ENCODE peak calls at places on chromosomes 1 and 21, in four cellular contexts. H is GM23248, U is MM.1S, S is OCI-LY7. K is an unnamed sample.

GRCh38 chr1:73765551-73766233 is 432.3 kb downstream of the LRRIQ3 start:
- DNase-seq in H (no peak), U (no peak), S (no peak), K (no peak)

GRCh38 chr1:9595156-9595967 is 6.7 kb downstream of the TMEM201 start:
- DNase-seq in H (no peak), U (no peak), S (no peak), K (no peak)

GRCh38 chr21:44728716-44729115 is 17.3 kb upstream of the TSPEAR start:
- DNase-seq in H (no peak), U (no peak), S (no peak), K (no peak)

GRCh38 chr1:42933060-42933586 is 25.5 kb downstream of the SLC2A1 start:
- DNase-seq in H (no peak), U (no peak), S (no peak), K (no peak)

GRCh38 chr1:33390550-33390949 is 40.3 kb downstream of the PHC2 start:
- DNase-seq in H (peak; percentile 55), U (no peak), S (no peak), K (no peak)

GRCh38 chr21:14095021-14095420 is 115.7 kb downstream of the LIPI start:
- DNase-seq in H (no peak), U (no peak), S (no peak), K (peak; percentile 71)

GRCh38 chr1:15303912-15304311 is 56.9 kb downstream of the FHAD1 start:
- DNase-seq in H (no peak), U (no peak), S (no peak), K (no peak)

GRCh38 chr1:117060441-117061317 is 553 bp downstream of the TTF2 start:
- DNase-seq in H (peak; percentile 62), U (peak; percentile 39), S (peak; percentile 34), K (no peak)

GRCh38 chr1:146012703-146013565 is 8.6 kb downstream of the HJV start:
- DNase-seq in H (peak; percentile 93), U (peak; percentile 81), S (peak; percentile 76), K (peak; percentile 66)

GRCh38 chr1:201904579-201904978 is 15.9 kb downstream of the SHISA4 start:
- DNase-seq in H (peak; percentile 86), U (no peak), S (no peak), K (peak; percentile 50)

GRCh38 chr21:41361786-41362604 is at the start of gene MX2:
- DNase-seq in H (peak; percentile 86), U (peak; percentile 89), S (peak; percentile 35), K (no peak)

GRCh38 chr1:113247355-113247754 is 143.0 kb upstream of the MAGI3 start:
- DNase-seq in H (no peak), U (no peak), S (no peak), K (no peak)

GRCh38 chr1:6673816-6674398 is 27.7 kb downstream of the DNAJC11 start:
- DNase-seq in H (no peak), U (peak; percentile 81), S (no peak), K (no peak)

GRCh38 chr21:31334648-31335121 is 9.4 kb downstream of the TIAM1 start:
- DNase-seq in H (no peak), U (no peak), S (no peak), K (no peak)

GRCh38 chr21:38788275-38788911 is 17.3 kb upstream of the ETS2 start:
- DNase-seq in H (peak; percentile 37), U (no peak), S (no peak), K (no peak)

GRCh38 chr1:27102707-27103468 is 52.0 kb downstream of the SLC9A1 start:
- DNase-seq in H (peak; percentile 72), U (peak; percentile 58), S (peak; percentile 70), K (peak; percentile 84)

GRCh38 chr1:234617135-234617985 is 7.4 kb upstream of the IRF2BP2 start:
- DNase-seq in H (peak; percentile 71), U (no peak), S (no peak), K (no peak)

GRCh38 chr1:110336300-110337039 is 2.7 kb upstream of the RBM15 start:
- DNase-seq in H (peak; percentile 32), U (no peak), S (no peak), K (no peak)

GRCh38 chr1:215052256-215052655 is 30.3 kb upstream of the KCNK2 start:
- DNase-seq in H (no peak), U (no peak), S (no peak), K (no peak)
- H3K4me1 ChIP-seq in H (peaks cover 45% of the 10 kb centered on the region), U (no peaks in the 10 kb centered on the region), S (no peaks in the 10 kb centered on the region), K (no peaks in the 10 kb centered on the region)

DNA sequence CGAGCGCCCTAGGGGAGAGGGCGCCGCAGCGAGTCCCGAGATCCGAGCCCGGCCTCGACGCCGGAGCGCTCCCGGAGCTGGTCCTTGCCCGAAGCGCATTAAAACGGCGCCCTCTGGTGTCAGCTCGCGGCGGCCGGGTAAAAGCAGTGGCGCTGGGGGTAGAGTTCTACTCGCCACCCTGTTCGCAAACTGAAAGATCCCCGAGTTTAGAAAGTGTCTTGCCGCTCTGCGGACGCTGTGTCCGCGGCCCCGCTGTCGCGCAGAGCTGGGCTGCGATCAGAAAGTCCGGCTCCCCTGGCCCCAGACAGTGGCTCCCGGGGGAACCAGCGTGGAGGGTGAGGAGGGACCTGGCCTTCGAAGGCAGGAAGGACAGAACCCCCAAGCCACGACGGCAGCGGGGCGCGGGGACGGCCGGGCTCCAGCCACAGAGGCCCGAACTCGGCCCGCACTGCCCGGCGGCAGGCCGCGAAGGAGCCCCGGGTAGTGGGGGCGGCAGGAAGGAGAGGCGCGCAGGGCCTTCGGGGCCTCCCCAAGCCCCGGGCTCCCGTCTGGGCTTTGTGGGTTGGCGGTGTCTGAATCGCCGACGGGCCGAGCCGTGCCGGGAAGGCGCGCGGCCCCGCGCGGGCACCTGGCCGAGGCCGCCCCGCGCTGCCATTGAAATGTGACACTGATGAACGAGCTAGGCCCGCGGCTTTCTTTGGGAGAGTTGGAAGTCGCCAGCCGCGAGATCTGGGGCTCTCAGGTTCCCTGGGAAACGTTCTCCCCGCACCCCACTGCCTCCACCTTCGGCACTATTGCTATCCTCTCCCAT is 39.1 kb upstream of the NFIA start:
- DNase-seq in H (peak; percentile 85), U (peak; percentile 85), S (no peak), K (peak; percentile 90)
- TF ChIP-seq EZH2phosphoT487 in H (no peak), U (no peak), S (no peak), K (peak; percentile 47)

DNA sequence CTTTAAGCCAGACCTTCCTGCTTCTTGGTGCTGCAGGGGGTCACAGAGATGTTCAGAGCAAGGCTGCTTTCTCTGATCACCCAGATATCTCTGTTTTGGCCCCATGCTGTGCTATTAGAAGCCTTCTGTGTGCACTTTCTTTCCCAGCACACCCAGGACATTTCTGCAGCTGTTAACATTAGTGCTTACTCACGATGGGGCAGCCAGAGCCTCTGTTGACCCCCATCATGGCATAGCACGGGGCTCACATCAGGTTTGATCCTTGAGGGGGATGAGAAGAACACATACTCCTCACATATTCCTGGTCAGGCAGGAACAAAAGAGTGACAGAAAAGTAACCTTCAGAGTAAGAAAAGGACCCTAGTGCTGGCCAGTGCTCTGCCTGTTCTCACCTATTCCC is 9.4 kb downstream of the PM20D1 start:
- DNase-seq in H (no peak), U (no peak), S (no peak), K (peak; percentile 16)
- H2AFZ ChIP-seq in H (no peak overlapping the region), U (no peak overlapping the region), S (no peak overlapping the region), K (no peak overlapping the region)

GRCh38 chr1:37553927-37554808 is at the start of gene SNIP1:
- DNase-seq in H (peak; percentile 98), U (peak; percentile 96), S (peak; percentile 95), K (peak; percentile 93)

GRCh38 chr1:37553598-37553926 is 531 bp downstream of the SNIP1 start:
- DNase-seq in H (peak; percentile 49), U (no peak), S (no peak), K (no peak)

GRCh38 chr1:37544530-37544929 is 9.6 kb downstream of the SNIP1 start:
- DNase-seq in H (no peak), U (no peak), S (no peak), K (no peak)

DNA sequence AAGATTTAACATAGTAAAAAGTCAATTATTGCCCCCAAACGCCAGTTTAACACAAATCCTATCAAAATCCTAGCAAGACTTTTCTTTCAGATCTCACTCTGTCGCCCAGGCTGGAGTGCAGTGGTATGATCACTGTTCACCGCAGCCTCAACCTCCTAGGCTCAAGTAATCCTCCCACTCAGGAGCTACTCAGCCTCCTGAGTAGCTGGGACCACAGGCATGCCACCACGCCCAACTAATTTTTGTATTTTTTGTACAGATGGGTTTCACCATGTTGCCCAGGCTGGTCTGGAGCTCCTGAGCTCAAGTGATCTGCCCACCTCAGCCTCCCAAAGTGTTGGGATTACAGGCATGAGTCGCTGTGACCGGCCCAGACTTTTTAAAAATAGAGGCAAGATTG is 4.8 kb downstream of the SNIP1 start:
- DNase-seq in H (peak; percentile 45), U (no peak), S (no peak), K (no peak)
- H3K4me1 ChIP-seq in H (peaks cover 30% of the 10 kb centered on the region), U (peaks cover 12% of the 10 kb centered on the region), S (peaks cover 12% of the 10 kb centered on the region), K (peaks cover 6% of the 10 kb centered on the region)

GRCh38 chr1:97903626-97904025 is 17.2 kb downstream of the DPYD start:
- DNase-seq in H (peak; percentile 55), U (no peak), S (no peak), K (no peak)
- TF ChIP-seq EZH2phosphoT487 in H (no peak), U (no peak), S (no peak), K (no peak)